ENCODE peak calls at places on chromosome 15, in eight cellular contexts. P is nephron progenitor cell; L is CD4-positive, alpha-beta T cell; M is hepatocyte; O is fibroblast of lung; W is tibial artery; U is PC-3; G is WERI-Rb-1. I is an unnamed sample.

GRCh38 chr15:96342143-96342466 is 11.6 kb downstream of the NR2F2 start:
- DNase-seq in U (no peak), G (no peak), M (no peak), P (no peak), L (no peak), O (peak), W (no peak), I (no peak)

GRCh38 chr15:57859130-57859685 is 152.7 kb downstream of the POLR2M start:
- DNase-seq in W (no peak), G (no peak), P (no peak), U (no peak), M (no peak), L (no peak), O (no peak), I (no peak)

GRCh38 chr15:57789225-57789624 is 82.7 kb downstream of the POLR2M start:
- DNase-seq in L (no peak), M (no peak), P (no peak), W (no peak), G (no peak), U (no peak), O (no peak), I (no peak)

GRCh38 chr15:28889346-28889745 is 3.6 kb downstream of the APBA2 start:
- DNase-seq in M (no peak), P (no peak), G (no peak), O (no peak), U (no peak), W (no peak), L (no peak), I (no peak)

GRCh38 chr15:74200394-74200793 is 2.2 kb downstream of the STRA6 start:
- DNase-seq in L (no peak), M (peak), O (peak), W (peak), G (no peak), U (peak), P (no peak), I (no peak)

GRCh38 chr15:101407439-101407838 is 82.1 kb downstream of the PCSK6 start:
- DNase-seq in G (no peak), W (no peak), M (no peak), U (no peak), O (no peak), P (no peak), L (no peak), I (no peak)

GRCh38 chr15:34642252-34642651 is 58.8 kb upstream of the GOLGA8B start:
- DNase-seq in U (no peak), G (peak), L (no peak), M (no peak), O (no peak), W (no peak), P (peak), I (no peak)

GRCh38 chr15:40010681-40011080 is 28.3 kb downstream of the SRP14 start:
- DNase-seq in O (peak), W (no peak), U (no peak), M (no peak), L (no peak), P (no peak), G (no peak), I (peak)

GRCh38 chr15:80788536-80788935 is 9.4 kb downstream of the CEMIP start:
- DNase-seq in L (no peak), O (peak), U (no peak), W (no peak), P (no peak), M (no peak), G (no peak), I (no peak)

GRCh38 chr15:90646662-90647305 is 70.4 kb upstream of the BLM start:
- DNase-seq in W (no peak), L (no peak), M (no peak), G (no peak), P (no peak), O (no peak), U (no peak), I (no peak)

GRCh38 chr15:77519540-77519939 is 98.9 kb downstream of the HMG20A start:
- DNase-seq in W (no peak), P (no peak), O (no peak), L (no peak), G (no peak), M (no peak), U (no peak), I (no peak)

GRCh38 chr15:73318463-73319351 is 50.1 kb downstream of the HCN4 start:
- DNase-seq in O (no peak), U (no peak), L (no peak), G (no peak), M (no peak), W (no peak), P (peak), I (no peak)

GRCh38 chr15:89243046-89243690 is 611 bp upstream of the FANCI start:
- DNase-seq in G (no peak), M (no peak), P (no peak), U (no peak), L (no peak), O (peak), W (peak), I (no peak)

GRCh38 chr15:50798684-50799083 is 33.2 kb upstream of the SPPL2A start:
- DNase-seq in L (no peak), U (peak), M (peak), G (no peak), W (no peak), P (no peak), O (peak), I (no peak)

GRCh38 chr15:90211440-90212168 is 10.5 kb downstream of the SEMA4B start:
- DNase-seq in U (peak), W (no peak), M (peak), O (peak), L (no peak), P (no peak), G (no peak), I (no peak)

GRCh38 chr15:71743861-71744382 is 66.4 kb upstream of the NR2E3 start:
- DNase-seq in L (peak), O (peak), W (peak), M (peak), P (peak), U (peak), G (peak), I (no peak)

GRCh38 chr15:40358492-40359353 is 704 bp downstream of the DISP2 start:
- DNase-seq in W (no peak), O (no peak), M (no peak), L (no peak), P (no peak), G (peak), U (peak), I (no peak)

GRCh38 chr15:60299452-60300047 is 98.2 kb downstream of the ANXA2 start:
- DNase-seq in O (peak), M (peak), W (no peak), U (peak), G (no peak), L (no peak), P (no peak), I (no peak)

GRCh38 chr15:92521624-92522008 is 127.9 kb downstream of the ST8SIA2 start:
- DNase-seq in M (peak), G (peak), L (peak), O (peak), U (peak), P (peak), W (peak), I (peak)

GRCh38 chr15:60787737-60788513 is 309.0 kb upstream of the ICE2 start:
- DNase-seq in U (peak), L (peak), M (no peak), W (no peak), P (no peak), G (no peak), O (no peak), I (no peak)

GRCh38 chr15:101308604-101309435 is 13.8 kb upstream of the SNRPA1 start:
- DNase-seq in U (no peak), O (no peak), W (no peak), P (no peak), L (no peak), M (no peak), G (no peak), I (no peak)

GRCh38 chr15:51758645-51759044 is 7.2 kb downstream of the TMOD2 start:
- DNase-seq in P (no peak), U (no peak), L (no peak), W (peak), O (peak), M (peak), G (no peak), I (peak)

GRCh38 chr15:100959066-100960050 is 40.2 kb downstream of the LRRK1 start:
- DNase-seq in M (no peak), P (no peak), G (no peak), W (no peak), L (no peak), O (no peak), U (peak), I (no peak)

GRCh38 chr15:29031502-29032228 is 145.9 kb downstream of the APBA2 start:
- DNase-seq in U (no peak), W (no peak), M (no peak), P (no peak), G (no peak), L (no peak), O (no peak), I (no peak)

GRCh38 chr15:100042558-100042957 is 299.2 kb downstream of the ADAMTS17 start:
- DNase-seq in O (no peak), G (no peak), P (no peak), W (no peak), M (no peak), U (peak), L (no peak), I (no peak)

GRCh38 chr15:58473720-58474119 is 41.9 kb downstream of the LIPC start:
- DNase-seq in O (peak), G (no peak), M (peak), P (no peak), U (peak), W (no peak), L (no peak), I (peak)

GRCh38 chr15:75639191-75639708 is 774 bp downstream of the IMP3 start:
- DNase-seq in W (no peak), O (no peak), U (peak), P (no peak), G (no peak), L (no peak), M (no peak), I (no peak)

GRCh38 chr15:71295242-71296031 is 180.2 kb downstream of the THSD4 start:
- DNase-seq in L (no peak), U (peak), G (no peak), O (peak), M (peak), P (no peak), W (no peak), I (peak)

GRCh38 chr15:84827246-84827645 is 10.1 kb downstream of the ALPK3 start:
- DNase-seq in U (no peak), O (no peak), P (no peak), M (no peak), W (no peak), L (no peak), G (no peak), I (no peak)

GRCh38 chr15:35958021-35958420 is 412.1 kb upstream of the DPH6 start:
- DNase-seq in P (peak), U (peak), G (peak), L (no peak), M (no peak), O (peak), W (no peak), I (no peak)

GRCh38 chr15:70643783-70644125 is 119.6 kb downstream of the UACA start:
- DNase-seq in L (no peak), U (peak), O (peak), G (no peak), P (no peak), M (no peak), W (no peak), I (no peak)

GRCh38 chr15:51283026-51283425 is 55.4 kb downstream of the CYP19A1 start:
- DNase-seq in P (no peak), G (no peak), O (no peak), L (no peak), U (no peak), W (no peak), M (no peak), I (no peak)

GRCh38 chr15:34360298-34360697 is 6.7 kb downstream of the LPCAT4 start:
- DNase-seq in L (no peak), O (no peak), U (peak), P (no peak), G (no peak), M (peak), W (no peak), I (no peak)

DNA sequence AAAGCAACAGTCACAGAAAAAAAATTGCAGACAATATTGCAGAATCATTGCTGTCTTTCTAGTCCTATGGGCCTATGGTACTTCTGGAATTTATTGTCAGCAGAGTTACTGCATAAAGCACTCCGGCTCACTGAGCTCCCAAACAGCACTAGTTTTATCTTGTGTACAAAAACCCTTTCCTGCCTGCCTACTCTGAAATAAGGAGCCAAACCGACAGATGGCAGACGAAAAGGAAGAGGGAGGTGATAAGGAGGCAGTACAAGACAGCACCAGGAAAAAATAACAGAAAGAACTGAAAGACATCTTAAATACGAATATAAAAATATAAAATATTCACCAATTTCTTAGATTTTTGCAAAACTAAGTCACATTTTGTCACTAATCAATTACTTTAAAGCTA is 15.6 kb downstream of the HERC1 start:
- DNase-seq in U (no peak), W (no peak), L (no peak), O (peak), P (no peak), M (peak), G (peak), I (no peak)
- TF ChIP-seq CTCF in U (no peak), W (no peak), L (no peak), O (no peak), P (no peak), M (peak), G (no peak), I (no peak)

DNA sequence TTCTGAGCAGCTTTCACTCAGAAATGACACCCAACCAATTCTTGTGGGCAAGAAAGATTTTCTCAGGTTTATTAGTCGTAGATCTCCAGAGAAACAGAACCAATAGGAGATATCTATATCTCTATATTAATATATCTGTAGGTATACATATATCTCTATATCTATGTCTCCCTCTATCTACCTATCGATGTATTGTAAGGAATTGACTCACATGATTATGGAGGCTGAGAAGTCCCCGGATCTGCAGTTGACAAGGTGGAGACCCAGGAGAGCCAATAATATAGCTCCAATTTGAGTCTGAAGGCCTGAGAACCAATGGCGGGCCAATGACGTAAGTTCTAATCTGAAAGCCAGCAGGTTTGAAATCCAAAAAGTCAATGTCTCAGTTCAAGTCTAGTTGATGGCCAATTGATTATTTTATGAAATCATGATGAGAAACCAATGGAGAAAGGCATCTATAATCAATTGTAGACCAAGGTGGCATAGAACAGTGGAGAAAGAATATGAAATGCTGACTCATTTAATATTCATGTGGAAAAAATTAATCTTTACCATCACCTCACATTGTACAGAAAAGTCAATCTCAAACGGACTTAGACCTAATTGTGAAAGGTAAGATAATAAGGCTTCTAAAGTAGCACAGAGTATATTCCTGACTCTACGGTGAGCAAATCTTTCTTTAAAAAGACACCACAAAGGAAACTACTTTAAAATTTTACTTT is 65.6 kb upstream of the CHRNA7 start:
- DNase-seq in U (no peak), O (no peak), G (no peak), L (no peak), P (no peak), W (no peak), M (no peak), I (no peak)
- TF ChIP-seq CTCF in U (no peak), O (no peak), G (no peak), L (no peak), P (no peak), W (no peak), M (no peak), I (no peak)

GRCh38 chr15:83595191-83595590 is 58.7 kb upstream of the ADAMTSL3 start:
- DNase-seq in G (no peak), L (no peak), W (no peak), U (no peak), P (no peak), M (no peak), O (no peak), I (no peak)
- TF ChIP-seq CTCF in G (no peak), L (no peak), W (no peak), U (no peak), P (no peak), M (no peak), O (no peak), I (no peak)

GRCh38 chr15:45454825-45455224 is 67.7 kb downstream of the SLC30A4 start:
- DNase-seq in G (no peak), U (peak), O (peak), M (peak), L (peak), W (peak), P (no peak), I (peak)
- TF ChIP-seq CTCF in G (no peak), U (peak), O (no peak), M (no peak), L (no peak), W (no peak), P (no peak), I (peak)

DNA sequence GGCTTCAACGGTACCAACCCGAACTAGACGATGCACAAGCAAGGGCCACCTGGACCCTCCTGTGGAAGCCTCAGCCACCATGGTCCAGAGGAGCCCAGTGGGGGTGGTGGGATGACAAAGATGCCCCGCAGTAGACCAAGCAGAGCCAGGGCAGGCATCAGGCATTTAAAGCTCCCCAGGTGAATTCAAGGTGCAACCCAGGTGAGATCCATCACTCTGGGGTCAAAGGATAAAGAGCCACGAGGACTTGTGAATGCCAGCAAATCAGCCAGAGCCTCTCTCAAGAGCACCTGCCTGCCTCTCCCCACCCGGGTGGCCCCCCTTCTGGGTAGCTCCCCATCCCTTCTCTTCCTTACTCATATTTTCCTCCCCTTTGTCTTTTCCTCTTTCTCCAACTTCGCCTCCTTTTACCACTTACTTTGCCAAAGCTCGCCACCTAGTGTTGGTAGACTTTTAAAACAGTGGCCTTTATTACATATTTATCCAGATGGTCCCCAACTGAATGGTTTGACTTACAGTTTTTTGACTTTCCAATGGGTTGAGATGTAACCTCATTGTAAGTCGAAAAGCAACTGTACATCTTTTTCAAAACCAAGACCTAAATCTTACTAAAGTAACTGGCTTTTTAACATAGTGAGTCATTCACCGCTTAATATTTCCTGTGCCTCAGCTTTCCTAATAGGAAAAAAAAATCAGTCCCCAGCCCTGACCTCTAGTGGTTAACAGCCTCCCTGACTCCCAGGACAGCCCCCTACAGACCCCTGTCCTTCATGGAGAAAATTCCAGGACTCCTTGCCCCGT is 18.8 kb downstream of the PLA2G4F start:
- DNase-seq in W (no peak), M (peak), P (no peak), U (peak), G (no peak), L (no peak), O (peak), I (no peak)
- TF ChIP-seq CTCF in W (peak), M (peak), P (peak), U (peak), G (peak), L (peak), O (peak), I (peak)

DNA sequence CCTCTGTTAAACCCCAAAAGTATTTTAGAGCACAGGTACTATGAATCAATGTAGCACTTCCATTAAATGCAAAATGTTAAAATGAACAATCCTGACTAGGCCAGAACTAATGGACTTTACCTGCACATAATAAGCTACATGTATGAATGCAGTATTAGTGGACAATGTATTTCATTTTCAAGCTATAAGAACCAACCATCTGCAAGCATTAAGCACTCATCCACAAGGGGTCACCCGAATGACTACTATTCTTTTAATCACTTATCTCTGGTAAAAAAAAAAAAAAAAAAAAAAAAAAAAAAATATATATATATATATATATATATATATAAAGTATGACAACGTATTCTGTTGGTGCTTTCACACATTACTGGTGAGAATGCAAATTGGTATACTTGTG is 7.2 kb downstream of the HERC1 start:
- DNase-seq in W (no peak), O (peak), P (no peak), M (no peak), U (peak), L (no peak), G (no peak), I (no peak)
- TF ChIP-seq CTCF in W (no peak), O (no peak), P (no peak), M (no peak), U (peak), L (peak), G (peak), I (no peak)

GRCh38 chr15:48147358-48147757 is 26.6 kb downstream of the SLC24A5 start:
- DNase-seq in U (no peak), L (no peak), G (no peak), M (no peak), P (no peak), W (no peak), O (no peak), I (no peak)
- TF ChIP-seq CTCF in U (no peak), L (no peak), G (no peak), M (no peak), P (no peak), W (no peak), O (no peak), I (no peak)